ENCODE peak calls at places on chromosome 15, in eight cellular contexts. G, C, V, J, L, D, N and I are unnamed samples.

GRCh38 chr15:82568986-82569385 is 28.7 kb upstream of the RPS17 start:
- DNase-seq in G (no peak), C (no peak), V (no peak), J (peak), L (no peak), D (no peak), N (no peak), I (peak)

GRCh38 chr15:38367476-38367875 is 86.5 kb upstream of the FAM98B start:
- DNase-seq in G (no peak), C (no peak), V (no peak), J (no peak), L (no peak), D (no peak), N (no peak), I (no peak)

GRCh38 chr15:92603743-92604470 is 51.7 kb downstream of the FAM174B start:
- DNase-seq in G (no peak), C (no peak), V (no peak), J (no peak), L (no peak), D (no peak), N (no peak), I (no peak)

GRCh38 chr15:78445875-78446274 is 7.9 kb downstream of the IREB2 start:
- DNase-seq in G (no peak), C (no peak), V (no peak), J (no peak), L (no peak), D (no peak), N (no peak), I (no peak)

GRCh38 chr15:89888214-89888804 is 5.5 kb downstream of the AP3S2 start:
- DNase-seq in G (no peak), C (no peak), V (peak), J (peak), L (peak), D (peak), N (no peak), I (no peak)

GRCh38 chr15:75904241-75904631 is 558 bp downstream of the FBXO22 start:
- DNase-seq in G (no peak), C (no peak), V (peak), J (peak), L (peak), D (no peak), N (peak), I (peak)

GRCh38 chr15:76340802-76341365 is 4.3 kb downstream of the ISL2 start:
- DNase-seq in G (no peak), C (no peak), V (no peak), J (peak), L (peak), D (no peak), N (no peak), I (peak)

GRCh38 chr15:51144021-51144532 is 49.4 kb upstream of the TNFAIP8L3 start:
- DNase-seq in G (no peak), C (no peak), V (no peak), J (no peak), L (no peak), D (peak), N (no peak), I (no peak)

GRCh38 chr15:90004671-90005070 is 3.5 kb downstream of the ZNF710 start:
- DNase-seq in G (peak), C (no peak), V (no peak), J (no peak), L (peak), D (peak), N (peak), I (peak)

GRCh38 chr15:65214010-65214409 is 2.7 kb upstream of the CILP start:
- DNase-seq in G (no peak), C (no peak), V (no peak), J (no peak), L (no peak), D (no peak), N (no peak), I (peak)

GRCh38 chr15:69798481-69799315 is 299.0 kb downstream of the TLE3 start:
- DNase-seq in G (no peak), C (no peak), V (no peak), J (peak), L (no peak), D (no peak), N (no peak), I (peak)

GRCh38 chr15:28786521-28786920 is 61.9 kb downstream of the GOLGA6L7 start:
- DNase-seq in G (no peak), C (no peak), V (peak), J (no peak), L (no peak), D (peak), N (no peak), I (no peak)

GRCh38 chr15:46652256-46652655 is 1017.4 kb downstream of the SQOR start:
- DNase-seq in G (no peak), C (no peak), V (no peak), J (no peak), L (no peak), D (no peak), N (no peak), I (no peak)

GRCh38 chr15:99987119-99987506 is 253.9 kb upstream of the LYSMD4 start:
- DNase-seq in G (no peak), C (no peak), V (no peak), J (no peak), L (no peak), D (no peak), N (no peak), I (no peak)